ENCODE peak calls at places on chromosomes 11 and 22, in eight cellular contexts. C, A, P, J, F, B, E and K are unnamed samples.

GRCh38 chr22:45842141-45842831 is 134.7 kb downstream of the WNT7B start:
- DNase-seq in C (no peak), A (no peak), P (no peak), J (no peak), F (no peak), B (peak), E (no peak), K (no peak)

GRCh38 chr11:8642226-8642625 is 40.2 kb downstream of the TRIM66 start:
- DNase-seq in C (no peak), A (no peak), P (no peak), J (no peak), F (no peak), B (peak), E (no peak), K (no peak)

GRCh38 chr11:73376803-73377629 is 817 bp downstream of the RELT start:
- DNase-seq in C (peak), A (peak), P (no peak), J (peak), F (peak), B (peak), E (peak), K (peak)

GRCh38 chr11:69292221-69292648 is 1.7 kb upstream of the MYEOV start:
- DNase-seq in C (no peak), A (peak), P (peak), J (peak), F (peak), B (peak), E (no peak), K (no peak)

GRCh38 chr11:35257287-35257686 is 118.3 kb downstream of the CD44 start:
- DNase-seq in C (no peak), A (no peak), P (no peak), J (no peak), F (no peak), B (no peak), E (no peak), K (no peak)

GRCh38 chr22:41940853-41941765 is 5.8 kb downstream of the CENPM start:
- DNase-seq in C (peak), A (peak), P (no peak), J (peak), F (peak), B (peak), E (peak), K (peak)

GRCh38 chr11:78170874-78171549 is 17.4 kb downstream of the KCTD21 start:
- DNase-seq in C (no peak), A (no peak), P (no peak), J (no peak), F (no peak), B (no peak), E (no peak), K (no peak)

GRCh38 chr11:75201771-75202170 is 38.8 kb upstream of the TPBGL start:
- DNase-seq in C (peak), A (no peak), P (no peak), J (no peak), F (no peak), B (no peak), E (no peak), K (no peak)

GRCh38 chr11:45163956-45164575 is 17.6 kb downstream of the PRDM11 start:
- DNase-seq in C (peak), A (no peak), P (peak), J (no peak), F (no peak), B (no peak), E (no peak), K (peak)

GRCh38 chr22:29328055-29328454 is 12.6 kb upstream of the RASL10A start:
- DNase-seq in C (no peak), A (no peak), P (no peak), J (no peak), F (no peak), B (no peak), E (no peak), K (no peak)

GRCh38 chr22:36950797-36951590 is 37.6 kb downstream of the CSF2RB start:
- DNase-seq in C (no peak), A (no peak), P (no peak), J (no peak), F (no peak), B (no peak), E (no peak), K (no peak)

GRCh38 chr11:57133616-57134015 is 48.1 kb upstream of the LRRC55 start:
- DNase-seq in C (no peak), A (no peak), P (no peak), J (no peak), F (no peak), B (no peak), E (no peak), K (no peak)
- TF ChIP-seq CTCF in C (no peak), A (no peak), P (no peak), J (no peak), F (no peak), B (no peak), E (no peak), K (no peak)

DNA sequence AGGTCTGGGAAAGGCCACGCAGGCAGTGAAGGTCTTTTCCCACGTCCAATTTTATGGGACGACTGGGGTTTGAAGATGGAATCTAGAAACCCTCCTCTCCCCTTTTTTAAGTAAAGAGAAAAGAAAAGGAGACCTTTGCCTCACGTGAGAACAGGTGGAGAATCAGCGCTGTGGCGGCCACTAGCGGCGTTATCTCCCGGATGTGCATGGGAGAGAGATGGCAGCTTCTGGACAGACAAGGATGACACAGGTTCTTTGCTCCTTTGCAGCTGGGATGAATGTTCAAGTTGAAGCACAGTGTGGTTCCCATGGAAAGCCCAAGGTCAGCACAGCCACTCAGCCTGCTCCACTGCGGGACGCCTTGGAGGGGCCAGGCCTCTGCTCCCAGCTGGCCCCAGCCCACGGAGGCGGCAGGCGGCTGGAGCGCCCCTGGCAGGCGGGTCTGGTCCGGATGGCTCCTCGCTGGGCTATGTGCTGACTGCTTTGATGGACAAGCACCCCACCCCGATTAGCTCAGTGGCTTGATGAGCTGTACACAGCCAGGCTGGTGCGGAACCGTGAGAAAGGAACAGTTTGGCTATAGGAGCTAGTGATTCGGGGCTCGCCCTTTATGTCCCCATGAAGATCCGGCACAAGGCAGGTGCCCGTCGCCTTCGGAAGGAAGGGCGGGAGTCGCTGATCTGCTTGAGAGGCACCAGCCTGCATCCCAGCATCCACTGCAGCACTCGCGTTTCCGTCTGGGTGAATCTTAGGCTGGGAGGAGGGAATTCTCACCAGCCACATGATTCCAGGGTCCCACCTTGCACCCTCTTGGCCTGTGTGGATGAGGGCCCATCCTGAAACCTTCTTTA is 14.5 kb upstream of the BID start:
- DNase-seq in C (no peak), A (no peak), P (no peak), J (no peak), F (no peak), B (no peak), E (no peak), K (no peak)
- TF ChIP-seq CTCF in C (no peak), A (peak), P (no peak), J (no peak), F (no peak), B (no peak), E (no peak), K (no peak)

DNA sequence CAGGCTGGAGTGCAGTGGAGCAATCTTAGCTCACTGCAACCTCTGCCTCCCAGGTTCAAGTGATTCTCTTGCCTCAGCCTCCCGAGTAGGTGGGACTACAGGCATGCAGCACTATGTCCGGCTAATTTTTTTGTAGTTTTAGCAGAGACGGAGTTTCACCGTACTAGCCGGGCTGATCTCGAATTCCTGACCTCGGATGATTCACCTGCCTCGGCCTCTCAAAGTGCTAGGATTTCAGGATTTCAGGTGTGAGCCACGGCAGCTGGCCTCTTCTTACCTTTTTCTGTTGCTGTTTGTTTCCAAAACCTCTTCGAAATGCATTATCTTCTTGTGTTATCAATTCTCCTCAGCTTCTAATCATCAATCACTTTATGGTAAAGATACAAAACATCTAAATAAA is 22.1 kb upstream of the TMEM135 start:
- DNase-seq in C (no peak), A (no peak), P (no peak), J (no peak), F (no peak), B (no peak), E (no peak), K (no peak)
- TF ChIP-seq CTCF in C (no peak), A (no peak), P (no peak), J (no peak), F (no peak), B (no peak), E (no peak), K (no peak)

GRCh38 chr11:3091846-3092602 is 34.8 kb upstream of the CARS1 start:
- DNase-seq in C (peak), A (peak), P (no peak), J (peak), F (peak), B (peak), E (peak), K (peak)

GRCh38 chr11:3092603-3093141 is 35.4 kb upstream of the CARS1 start:
- DNase-seq in C (peak), A (no peak), P (no peak), J (no peak), F (no peak), B (no peak), E (no peak), K (no peak)

GRCh38 chr11:3094223-3094824 is 37.1 kb upstream of the CARS1 start:
- DNase-seq in C (peak), A (no peak), P (peak), J (no peak), F (no peak), B (no peak), E (no peak), K (no peak)

GRCh38 chr11:3091081-3091845 is 34.0 kb upstream of the CARS1 start:
- DNase-seq in C (peak), A (no peak), P (peak), J (no peak), F (no peak), B (no peak), E (no peak), K (no peak)

GRCh38 chr11:3093281-3094191 is 36.3 kb upstream of the CARS1 start:
- DNase-seq in C (peak), A (no peak), P (peak), J (no peak), F (no peak), B (no peak), E (no peak), K (no peak)
- TF ChIP-seq CTCF in C (no peak), A (no peak), P (no peak), J (no peak), F (no peak), B (no peak), E (no peak), K (no peak)

GRCh38 chr11:114075891-114076441 is 16.5 kb downstream of the ZBTB16 start:
- DNase-seq in C (peak), A (peak), P (no peak), J (peak), F (peak), B (peak), E (peak), K (no peak)
- TF ChIP-seq CTCF in C (peak), A (no peak), P (peak), J (peak), F (peak), B (peak), E (peak), K (no peak)

GRCh38 chr22:50304528-50305392 is 2.7 kb downstream of the PLXNB2 start:
- DNase-seq in C (peak), A (peak), P (no peak), J (peak), F (no peak), B (peak), E (no peak), K (peak)

GRCh38 chr22:50303515-50303847 is 4.0 kb downstream of the PLXNB2 start:
- DNase-seq in C (no peak), A (no peak), P (no peak), J (no peak), F (no peak), B (no peak), E (no peak), K (no peak)

GRCh38 chr22:50302564-50302963 is 4.9 kb downstream of the PLXNB2 start:
- DNase-seq in C (no peak), A (no peak), P (no peak), J (no peak), F (no peak), B (no peak), E (no peak), K (no peak)

GRCh38 chr22:50305393-50305657 is 2.1 kb downstream of the PLXNB2 start:
- DNase-seq in C (no peak), A (no peak), P (no peak), J (no peak), F (no peak), B (no peak), E (no peak), K (no peak)

GRCh38 chr22:50303848-50304527 is 3.5 kb downstream of the PLXNB2 start:
- DNase-seq in C (peak), A (peak), P (no peak), J (peak), F (no peak), B (no peak), E (no peak), K (peak)
- TF ChIP-seq CTCF in C (no peak), A (no peak), P (peak), J (no peak), F (no peak), B (no peak), E (no peak), K (no peak)

DNA sequence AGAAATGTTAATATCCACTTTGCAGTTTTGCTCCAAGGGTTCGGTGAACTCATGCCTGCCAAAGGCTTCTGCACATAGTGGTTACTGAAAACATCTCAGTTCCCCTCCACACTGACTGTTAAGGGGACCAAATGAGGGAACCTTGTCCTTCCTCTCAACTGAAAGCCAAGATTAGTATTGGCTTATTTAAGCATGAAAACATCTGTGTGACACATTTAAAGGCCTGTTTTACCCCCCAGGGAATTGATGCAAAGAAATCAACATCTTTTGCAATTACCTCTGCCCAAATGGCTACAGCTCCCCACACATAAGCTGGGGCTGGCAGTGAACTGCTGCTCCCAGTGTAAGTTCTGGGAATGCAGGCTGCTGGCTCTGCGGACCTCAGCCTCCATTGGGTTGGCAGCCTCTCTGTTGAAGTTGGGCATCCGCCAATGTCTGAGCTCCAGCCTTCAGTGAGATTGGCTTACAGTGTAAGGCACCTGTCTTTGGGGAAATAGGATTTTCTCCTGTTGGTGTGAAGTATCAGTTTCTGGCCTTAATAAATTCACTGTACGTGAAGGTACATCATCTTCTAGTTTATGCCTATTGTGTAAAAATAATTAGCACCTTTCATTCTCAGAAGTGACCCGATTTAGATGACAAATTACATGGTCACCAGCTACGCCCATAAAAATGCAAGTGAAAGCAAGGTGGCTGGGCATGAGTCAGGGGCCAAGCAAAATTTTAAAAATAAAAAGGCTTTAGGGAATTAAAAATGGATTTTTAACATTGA is 213.4 kb upstream of the SYN3 start:
- DNase-seq in C (no peak), A (no peak), P (no peak), J (no peak), F (no peak), B (peak), E (no peak), K (peak)
- TF ChIP-seq CTCF in C (no peak), A (no peak), P (peak), J (no peak), F (no peak), B (no peak), E (no peak), K (no peak)

GRCh38 chr22:26564672-26565071 is 25.3 kb downstream of the TPST2 start:
- DNase-seq in C (no peak), A (no peak), P (no peak), J (no peak), F (no peak), B (no peak), E (no peak), K (no peak)

GRCh38 chr22:26564181-26564580 is 25.8 kb downstream of the TPST2 start:
- DNase-seq in C (no peak), A (no peak), P (no peak), J (no peak), F (no peak), B (no peak), E (no peak), K (no peak)

GRCh38 chr22:26561756-26562417 is 28.0 kb downstream of the TPST2 start:
- DNase-seq in C (no peak), A (no peak), P (no peak), J (no peak), F (no peak), B (no peak), E (no peak), K (peak)

GRCh38 chr22:26565181-26565580 is 24.8 kb downstream of the TPST2 start:
- DNase-seq in C (no peak), A (no peak), P (no peak), J (no peak), F (no peak), B (no peak), E (no peak), K (no peak)

GRCh38 chr22:26563022-26563421 is 26.9 kb downstream of the TPST2 start:
- DNase-seq in C (no peak), A (peak), P (no peak), J (no peak), F (no peak), B (no peak), E (no peak), K (no peak)
- TF ChIP-seq CTCF in C (no peak), A (no peak), P (no peak), J (peak), F (peak), B (no peak), E (no peak), K (no peak)

DNA sequence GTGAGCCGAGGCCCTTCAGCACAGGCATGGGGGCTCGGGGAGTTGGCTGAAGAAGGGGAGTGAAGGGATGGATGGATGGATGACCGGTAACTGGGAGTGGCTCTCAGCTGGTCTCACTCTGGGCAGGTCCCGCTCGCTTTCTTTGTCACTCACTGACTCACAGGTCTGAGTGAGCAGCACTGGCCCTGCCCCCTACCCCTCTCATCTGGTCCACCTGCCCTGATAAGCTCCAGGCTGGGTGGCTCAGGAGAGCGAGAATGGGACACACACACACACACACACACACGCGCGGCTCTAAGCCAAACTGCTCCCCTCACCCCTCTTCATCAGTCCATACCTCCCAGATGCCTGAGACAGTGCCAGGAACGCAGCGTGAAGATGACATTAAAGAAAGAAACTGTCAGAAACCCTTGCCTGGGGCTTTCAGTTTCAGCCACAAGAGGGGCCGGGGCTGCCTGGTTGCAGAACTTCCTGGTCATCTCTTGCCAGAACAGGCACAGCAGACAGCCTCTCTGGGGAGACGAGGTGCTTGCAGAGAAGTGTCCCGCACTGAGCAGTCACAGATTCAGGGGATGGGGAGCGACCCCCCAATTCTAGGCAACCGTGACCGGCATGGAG is 16.5 kb upstream of the SHISAL1 start:
- DNase-seq in C (peak), A (no peak), P (no peak), J (peak), F (no peak), B (no peak), E (no peak), K (no peak)
- TF ChIP-seq CTCF in C (no peak), A (no peak), P (peak), J (no peak), F (no peak), B (no peak), E (no peak), K (no peak)